ENCODE peak calls at places on chromosomes 4 and X, in four cellular contexts. F is H9, X is H1, P is IMR-90. M is an unnamed sample.
A peak's percentile ranks its signal among the peaks of the same experiment; 100 is the strongest.

GRCh38 chr4:37653601-37654000 is 32.6 kb downstream of the RELL1 start:
- DNase-seq in P (no peak), F (peak; percentile 44), X (no peak), M (peak; percentile 89)

GRCh38 chr4:5222951-5223350 is 171.7 kb downstream of the STK32B start:
- DNase-seq in F (no peak), P (no peak), X (no peak), M (no peak)

GRCh38 chr4:36027203-36027602 is 217.1 kb downstream of the ARAP2 start:
- DNase-seq in X (no peak), P (no peak), F (no peak), M (peak; percentile 82)

GRCh38 chr4:83390965-83391364 is 56.3 kb upstream of the HPSE start:
- DNase-seq in P (no peak), F (no peak), X (no peak), M (peak; percentile 15)

GRCh38 chrX:87846956-87847355 is 329.4 kb downstream of the KLHL4 start:
- DNase-seq in P (no peak), F (no peak), X (no peak), M (no peak)

GRCh38 chrX:111164728-111165127 is 68.7 kb downstream of the PAK3 start:
- DNase-seq in F (no peak), P (peak; percentile 2), X (no peak), M (peak; percentile 0)

GRCh38 chr4:184355111-184355604 is 119.2 kb downstream of the IRF2 start:
- DNase-seq in X (peak; percentile 22), F (peak; percentile 19), P (peak; percentile 93), M (no peak)

GRCh38 chr4:90025248-90025647 is 101.9 kb upstream of the CCSER1 start:
- DNase-seq in P (peak; percentile 0), F (no peak), X (no peak), M (peak; percentile 31)

GRCh38 chr4:56050584-56050983 is 101.8 kb downstream of the CEP135 start:
- DNase-seq in P (no peak), F (no peak), X (no peak), M (peak; percentile 37)

GRCh38 chrX:37578045-37578444 is 6.6 kb downstream of the LANCL3 start:
- DNase-seq in P (no peak), X (no peak), F (no peak), M (peak; percentile 9)

GRCh38 chr4:68735106-68735505 is 64.7 kb upstream of the UGT2B15 start:
- DNase-seq in P (no peak), F (no peak), X (no peak), M (no peak)

GRCh38 chr4:185210102-185210981 is 944 bp downstream of the SNX25 start:
- DNase-seq in X (peak; percentile 71), P (peak; percentile 56), F (peak; percentile 58), M (peak; percentile 80)

GRCh38 chr4:118905546-118905945 is 16.9 kb downstream of the SYNPO2 start:
- DNase-seq in X (no peak), F (no peak), P (peak; percentile 57), M (peak; percentile 62)

GRCh38 chrX:65644621-65645287 is 22.7 kb upstream of the MSN start:
- DNase-seq in X (no peak), P (peak; percentile 79), F (peak; percentile 27), M (peak; percentile 53)

GRCh38 chr4:74108457-74109115 is 9.6 kb upstream of the CXCL2 start:
- DNase-seq in F (no peak), P (no peak), X (no peak), M (no peak)

GRCh38 chrX:37796805-37797204 is 16.9 kb downstream of the CYBB start:
- DNase-seq in F (no peak), P (no peak), X (no peak), M (peak; percentile 32)

GRCh38 chr4:76518241-76518640 is 83.2 kb downstream of the SHROOM3 start:
- DNase-seq in P (no peak), F (no peak), X (no peak), M (no peak)

GRCh38 chr4:16217300-16218051 is 8.8 kb downstream of the TAPT1 start:
- DNase-seq in F (no peak), X (no peak), P (no peak), M (no peak)

GRCh38 chr4:138330531-138330930 is 88.4 kb upstream of the SLC7A11 start:
- DNase-seq in X (no peak), P (peak; percentile 27), F (no peak), M (peak; percentile 56)

GRCh38 chrX:41304178-41304577 is 29.8 kb upstream of the DDX3X start:
- DNase-seq in F (peak; percentile 59), X (no peak), P (no peak), M (no peak)

GRCh38 chr4:184750926-184751584 is 17.2 kb upstream of the CENPU start:
- DNase-seq in P (no peak), F (no peak), X (no peak), M (no peak)

GRCh38 chr4:150782921-150783320 is 201.0 kb downstream of the MAB21L2 start:
- DNase-seq in P (peak; percentile 4), X (no peak), F (no peak), M (peak; percentile 33)

GRCh38 chr4:1872918-1873269 is 1.7 kb downstream of the NSD2 start:
- DNase-seq in X (no peak), F (no peak), P (peak; percentile 88), M (no peak)

GRCh38 chr4:99845708-99846469 is 29.3 kb downstream of the DAPP1 start:
- DNase-seq in P (no peak), F (no peak), X (no peak), M (no peak)

GRCh38 chr4:138291431-138291830 is 49.3 kb upstream of the SLC7A11 start:
- DNase-seq in X (no peak), P (no peak), F (no peak), M (no peak)

GRCh38 chr4:185425600-185426352 is at the start of gene UFSP2:
- DNase-seq in X (peak; percentile 90), F (peak; percentile 88), P (peak; percentile 88), M (peak; percentile 93)

GRCh38 chr4:47209833-47210232 is 178.5 kb downstream of the GABRB1 start:
- DNase-seq in X (no peak), P (peak; percentile 90), F (no peak), M (no peak)

GRCh38 chrX:91081873-91082272 is 352.8 kb upstream of the PABPC5 start:
- DNase-seq in P (no peak), X (no peak), F (no peak), M (no peak)

GRCh38 chr4:38275331-38275821 is 315.2 kb downstream of the PTTG2 start:
- DNase-seq in F (no peak), X (no peak), P (no peak), M (peak; percentile 41)

DNA sequence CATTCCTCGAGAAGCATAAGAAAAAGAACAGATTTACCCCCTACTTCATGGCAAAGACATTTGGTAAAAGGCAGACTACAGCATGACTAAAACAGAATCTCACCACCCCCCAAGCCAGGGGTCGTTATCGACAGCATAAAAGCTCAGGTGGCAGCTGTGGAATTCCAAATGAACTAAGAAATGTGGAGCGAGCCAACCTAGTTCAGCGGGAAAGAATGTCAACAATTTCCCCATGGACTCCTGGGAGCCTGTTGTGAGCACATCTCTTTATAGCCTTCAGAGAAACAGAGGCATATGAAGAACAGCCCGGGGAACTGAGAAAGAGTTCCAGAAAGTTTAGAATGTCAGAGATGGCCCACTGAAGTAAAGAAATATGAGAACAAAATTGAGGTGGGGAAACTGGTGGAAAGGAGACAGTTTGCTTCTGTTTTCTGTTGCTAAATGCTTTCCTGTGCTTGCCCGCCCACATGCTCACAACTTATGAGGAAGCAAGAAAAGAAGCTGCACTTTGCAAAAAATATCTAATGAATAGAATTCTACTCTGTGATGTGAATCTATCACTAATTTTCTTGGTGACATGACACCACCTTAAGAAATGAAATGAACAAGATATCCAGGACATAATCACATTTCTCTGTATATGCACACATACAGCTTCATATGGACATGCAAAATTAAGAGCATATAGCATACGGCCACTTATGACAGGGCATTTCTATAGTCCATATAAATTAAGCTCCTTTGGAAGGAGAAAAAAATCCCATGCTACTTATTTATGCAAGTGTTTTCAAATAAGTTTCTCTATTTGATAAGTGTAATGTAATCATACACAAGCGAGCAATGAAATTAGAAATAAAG is 135.3 kb upstream of the MID1 start:
- DNase-seq in F (peak; percentile 68), P (peak; percentile 81), X (no peak), M (peak; percentile 95)
- H3K9ac ChIP-seq in F (no peak overlapping the region), P (no peak overlapping the region), X (no peak overlapping the region), M (no peak overlapping the region)

GRCh38 chr4:168070903-168071302 is 21.4 kb upstream of the ANXA10 start:
- DNase-seq in P (no peak), F (no peak), X (no peak), M (no peak)
- H3K56ac ChIP-seq in P (no peak overlapping the region), F (no peak overlapping the region), X (no peak overlapping the region), M (no peak overlapping the region)

GRCh38 chr4:139642364-139642763 is 23.3 kb upstream of the MGST2 start:
- DNase-seq in X (no peak), P (peak; percentile 75), F (no peak), M (no peak)
- H2BK120ac ChIP-seq in X (no peak overlapping the region), P (no peak overlapping the region), F (no peak overlapping the region), M (no peak overlapping the region)

GRCh38 chr4:141301216-141301615 is 80.5 kb downstream of the ZNF330 start:
- DNase-seq in F (no peak), P (no peak), X (no peak), M (no peak)

GRCh38 chr4:141302926-141303325 is 82.2 kb downstream of the ZNF330 start:
- DNase-seq in X (no peak), F (no peak), P (no peak), M (no peak)

GRCh38 chr4:141307241-141307689 is 86.6 kb downstream of the ZNF330 start:
- DNase-seq in P (peak; percentile 68), F (peak; percentile 63), X (peak; percentile 58), M (peak; percentile 76)

GRCh38 chr4:141306331-141306730 is 85.6 kb downstream of the ZNF330 start:
- DNase-seq in X (no peak), F (no peak), P (no peak), M (no peak)

DNA sequence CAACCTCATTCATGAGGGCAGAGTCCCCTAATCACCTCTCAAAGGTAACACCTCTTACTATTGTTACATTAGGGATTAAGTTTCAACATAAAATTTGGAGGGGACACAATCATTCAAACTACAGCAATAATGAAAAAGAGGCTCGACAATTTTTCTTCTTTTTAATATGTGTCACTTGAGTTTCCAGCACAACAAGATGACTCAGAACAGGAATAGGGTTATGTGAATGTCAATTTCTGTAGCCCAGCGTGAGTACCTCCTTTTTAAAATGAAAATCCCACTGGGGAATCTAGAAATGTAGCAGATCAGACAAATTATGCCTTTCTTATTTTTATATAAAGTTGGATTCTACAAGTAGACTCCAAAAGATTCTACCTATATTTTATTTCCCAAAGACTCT is 83.7 kb downstream of the ZNF330 start:
- DNase-seq in F (no peak), X (no peak), P (no peak), M (no peak)
- H3K9ac ChIP-seq in F (no peak overlapping the region), X (no peak overlapping the region), P (no peak overlapping the region), M (no peak overlapping the region)